ENCODE peak calls at places on chromosome 19, in six cellular contexts. F is transverse colon, T is suprapubic skin, N is prostate gland, M is HCT116, C is sigmoid colon. J is an unnamed sample.
A peak's percentile ranks its signal among the peaks of the same experiment; 100 is the strongest.

GRCh38 chr19:38049105-38049649 is 142.2 kb downstream of the SIPA1L3 start:
- DNase-seq in F (peak; percentile 53), T (no peak), N (no peak), M (no peak), C (no peak), J (peak; percentile 29)

GRCh38 chr19:6048808-6049405 is 61.4 kb downstream of the RFX2 start:
- DNase-seq in F (peak; percentile 83), T (peak; percentile 85), N (peak; percentile 70), M (peak; percentile 59), C (peak; percentile 89), J (peak; percentile 83)

GRCh38 chr19:38583219-38583984 is 34.4 kb downstream of the MAP4K1 start:
- DNase-seq in F (peak; percentile 24), T (no peak), N (no peak), M (no peak), C (no peak), J (no peak)

GRCh38 chr19:1467228-1467511 is 11.8 kb downstream of the C19orf25 start:
- DNase-seq in F (no peak), T (no peak), N (no peak), M (no peak), C (no peak), J (no peak)

GRCh38 chr19:4974855-4975469 is 6.0 kb downstream of the KDM4B start:
- DNase-seq in F (no peak), T (no peak), N (no peak), M (no peak), C (no peak), J (no peak)

GRCh38 chr19:387777-388176 is 21.2 kb downstream of the C2CD4C start:
- DNase-seq in F (no peak), T (no peak), N (no peak), M (no peak), C (no peak), J (no peak)

GRCh38 chr19:43290568-43291359 is 21.4 kb upstream of the PSG9 start:
- DNase-seq in F (no peak), T (no peak), N (no peak), M (no peak), C (no peak), J (no peak)

GRCh38 chr19:27734496-27735220 is 1478.3 kb downstream of the UQCRFS1 start:
- DNase-seq in F (no peak), T (no peak), N (no peak), M (no peak), C (no peak), J (no peak)

GRCh38 chr19:10836478-10837325 is 690 bp upstream of the TMED1 start:
- DNase-seq in F (peak; percentile 86), T (peak; percentile 87), N (no peak), M (peak; percentile 85), C (peak; percentile 94), J (peak; percentile 82)

GRCh38 chr19:42376177-42376555 is 13.9 kb downstream of the CNFN start:
- DNase-seq in F (no peak), T (no peak), N (no peak), M (no peak), C (no peak), J (no peak)

GRCh38 chr19:53389591-53390377 is 5.2 kb upstream of the ZNF765 start:
- DNase-seq in F (no peak), T (no peak), N (no peak), M (no peak), C (no peak), J (no peak)

GRCh38 chr19:44904426-44904994 is 1.1 kb upstream of the APOE start:
- DNase-seq in F (no peak), T (no peak), N (no peak), M (no peak), C (no peak), J (no peak)

GRCh38 chr19:28940751-28941500 is 272.0 kb downstream of the UQCRFS1 start:
- DNase-seq in F (no peak), T (no peak), N (no peak), M (no peak), C (no peak), J (no peak)

GRCh38 chr19:39319892-39320168 is 833 bp downstream of the LRFN1 start:
- DNase-seq in F (no peak), T (no peak), N (no peak), M (no peak), C (no peak), J (no peak)

GRCh38 chr19:34837262-34837661 is 64.2 kb upstream of the ZNF599 start:
- DNase-seq in F (peak; percentile 20), T (no peak), N (peak; percentile 46), M (no peak), C (no peak), J (peak; percentile 25)

GRCh38 chr19:34838753-34839431 is 65.9 kb upstream of the ZNF599 start:
- DNase-seq in F (peak; percentile 31), T (no peak), N (no peak), M (no peak), C (no peak), J (peak; percentile 25)

GRCh38 chr19:34838248-34838647 is 65.2 kb upstream of the ZNF599 start:
- DNase-seq in F (no peak), T (no peak), N (no peak), M (peak; percentile 8), C (no peak), J (peak; percentile 17)

GRCh38 chr19:34844254-34844653 is 71.2 kb upstream of the ZNF599 start:
- DNase-seq in F (no peak), T (no peak), N (no peak), M (no peak), C (no peak), J (peak; percentile 3)

DNA sequence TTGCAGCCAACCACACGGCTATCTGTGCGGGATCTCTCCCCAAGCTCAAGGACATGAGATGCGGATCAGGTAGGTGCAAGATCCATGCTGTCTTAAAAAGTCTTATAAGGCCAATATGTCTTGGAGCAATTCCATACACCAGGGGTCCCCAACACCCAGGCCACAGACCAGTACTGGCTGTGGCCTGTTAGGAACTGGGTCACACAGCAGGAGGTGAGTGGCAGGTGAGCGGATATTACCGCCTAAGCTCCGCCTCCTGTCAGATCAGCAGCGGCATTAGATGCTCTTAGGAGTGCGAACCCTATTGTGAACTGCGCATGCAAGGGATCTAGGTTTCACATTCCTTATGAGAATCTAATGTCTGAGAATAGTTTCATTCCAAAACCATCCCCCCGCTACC is 68.8 kb upstream of the ZNF599 start:
- DNase-seq in F (no peak), T (no peak), N (no peak), M (no peak), C (no peak), J (no peak)
- TF ChIP-seq POLR2AphosphoS5 in F (no peak), T (no peak), N (no peak), M (no peak), C (no peak), J (no peak)

DNA sequence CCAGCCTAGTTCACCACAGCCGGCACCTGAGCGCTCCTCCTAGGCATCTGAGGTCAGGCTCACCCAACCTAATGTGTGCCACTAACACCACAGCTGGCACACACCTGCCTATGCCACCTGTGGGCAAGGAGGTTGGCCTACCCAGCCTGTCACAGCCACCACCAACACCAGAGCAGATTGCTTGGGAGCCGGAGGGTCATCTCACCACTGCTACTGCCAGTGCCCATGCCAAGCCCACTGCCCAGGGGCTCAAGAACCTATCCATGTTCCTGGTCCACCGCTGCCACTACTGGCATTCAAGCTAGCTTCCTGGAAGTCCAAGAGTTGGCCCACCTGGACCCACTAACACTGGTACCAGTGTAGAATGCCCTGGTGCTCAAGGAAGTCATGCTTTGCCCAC is 42.5 kb downstream of the F2RL3 start:
- DNase-seq in F (no peak), T (no peak), N (no peak), M (no peak), C (peak; percentile 36), J (no peak)
- H3K9me3 ChIP-seq in F (no peaks in the 10 kb centered on the region), T (peaks cover 8% of the 10 kb centered on the region), N (no peaks in the 10 kb centered on the region), M (peaks cover 5% of the 10 kb centered on the region), C (no peaks in the 10 kb centered on the region), J (peaks cover 24% of the 10 kb centered on the region)

DNA sequence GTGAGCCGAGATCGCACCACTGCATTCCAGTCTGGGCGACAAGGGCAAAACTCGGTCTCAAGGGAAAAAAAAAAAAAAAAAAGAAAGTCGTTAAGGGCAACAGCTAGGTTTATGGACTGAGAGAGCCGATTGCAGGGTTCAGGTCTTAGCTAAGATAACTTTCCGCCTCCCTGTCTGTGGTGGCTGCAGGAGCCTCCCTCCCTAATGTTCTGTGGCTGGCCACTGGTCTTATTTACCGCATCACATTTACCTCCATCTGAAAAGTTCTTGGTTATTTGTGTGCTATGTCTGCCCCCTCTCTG is 722 bp upstream of the CRTC1 start:
- DNase-seq in F (no peak), T (no peak), N (no peak), M (no peak), C (no peak), J (no peak)
- TF ChIP-seq POLR2AphosphoS5 in F (no peak), T (no peak), N (no peak), M (no peak), C (no peak), J (no peak)

GRCh38 chr19:14718522-14719113 is 28.8 kb downstream of the ZNF333 start:
- DNase-seq in F (no peak), T (no peak), N (no peak), M (no peak), C (no peak), J (no peak)
- H3K9me3 ChIP-seq in F (peaks cover 79% of the 10 kb centered on the region), T (peaks cover 61% of the 10 kb centered on the region), N (peaks cover 7% of the 10 kb centered on the region), M (peaks cover 35% of the 10 kb centered on the region), C (peaks cover 54% of the 10 kb centered on the region), J (peaks cover 95% of the 10 kb centered on the region)

GRCh38 chr19:36009220-36009619 is 607 bp upstream of the SYNE4 start:
- DNase-seq in F (peak; percentile 76), T (peak; percentile 78), N (peak; percentile 55), M (no peak), C (peak; percentile 90), J (peak; percentile 72)
- TF ChIP-seq POLR2AphosphoS5 in F (peak; percentile 23), T (no peak), N (no peak), M (peak; percentile 87), C (peak; percentile 62), J (peak; percentile 23)

DNA sequence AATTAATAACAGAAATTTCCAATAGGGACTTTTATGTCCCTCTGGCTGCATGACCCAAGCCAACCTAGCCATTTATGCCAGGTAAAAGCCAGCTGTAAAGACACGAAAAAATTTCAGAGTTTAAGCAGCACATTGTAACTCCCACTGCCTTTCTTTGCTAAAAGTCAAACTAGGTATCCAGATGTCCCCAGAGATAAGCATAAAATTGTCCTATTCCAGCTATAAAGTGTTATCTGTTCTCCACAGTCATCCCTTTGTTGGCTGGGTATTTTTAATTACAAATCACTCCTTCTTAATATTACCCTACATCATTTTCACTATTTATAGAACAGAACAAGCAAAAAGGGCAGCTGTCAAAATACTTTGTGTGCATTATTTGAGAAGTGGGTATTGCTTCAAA is 3.2 kb upstream of the ZNF154 start:
- DNase-seq in F (no peak), T (no peak), N (no peak), M (no peak), C (no peak), J (no peak)
- H3K9me3 ChIP-seq in F (peaks cover 38% of the 10 kb centered on the region), T (peaks cover 68% of the 10 kb centered on the region), N (no peaks in the 10 kb centered on the region), M (peaks cover under 1% of the 10 kb centered on the region), C (peaks cover 30% of the 10 kb centered on the region), J (peaks cover 71% of the 10 kb centered on the region)

GRCh38 chr19:47508721-47509120 is 6.1 kb downstream of the NAPA start:
- DNase-seq in F (no peak), T (no peak), N (no peak), M (no peak), C (no peak), J (no peak)

GRCh38 chr19:47511128-47511517 is 3.7 kb downstream of the NAPA start:
- DNase-seq in F (no peak), T (no peak), N (no peak), M (no peak), C (no peak), J (peak; percentile 65)

GRCh38 chr19:47509170-47509847 is 5.6 kb downstream of the NAPA start:
- DNase-seq in F (no peak), T (no peak), N (no peak), M (no peak), C (no peak), J (no peak)

GRCh38 chr19:47510516-47511127 is 4.2 kb downstream of the NAPA start:
- DNase-seq in F (no peak), T (no peak), N (no peak), M (no peak), C (no peak), J (no peak)

GRCh38 chr19:47509973-47510372 is 4.9 kb downstream of the NAPA start:
- DNase-seq in F (no peak), T (no peak), N (peak; percentile 90), M (no peak), C (peak; percentile 84), J (peak; percentile 67)
- TF ChIP-seq POLR2AphosphoS5 in F (no peak), T (no peak), N (peak; percentile 78), M (no peak), C (no peak), J (no peak)

J was measured in stomach.